ENCODE peak calls at places on chromosome 11, in four cellular contexts. One of them, this sample, is unnamed.

GRCh38 chr11:118615996-118616395 is 8.6 kb downstream of the PHLDB1 start:
- DNase-seq in occipital lobe: no peak
- DNase-seq in Daoy: no peak
- DNase-seq in DMS153: no peak
- DNase-seq in this sample: peak

GRCh38 chr11:63767415-63768231 is 952 bp downstream of the ZFTA start:
- DNase-seq in Daoy: peak
- DNase-seq in DMS153: peak
- DNase-seq in occipital lobe: peak
- DNase-seq in this sample: peak

GRCh38 chr11:107493117-107493516 is 35.5 kb upstream of the CWF19L2 start:
- DNase-seq in occipital lobe: no peak
- DNase-seq in Daoy: peak
- DNase-seq in DMS153: no peak
- DNase-seq in this sample: no peak

GRCh38 chr11:69136471-69136870 is 19.3 kb upstream of the SMIM38 start:
- DNase-seq in DMS153: no peak
- DNase-seq in occipital lobe: no peak
- DNase-seq in Daoy: no peak
- DNase-seq in this sample: no peak

GRCh38 chr11:128908391-128909246 is 17.5 kb downstream of the KCNJ5 start:
- DNase-seq in occipital lobe: peak
- DNase-seq in DMS153: no peak
- DNase-seq in Daoy: peak
- DNase-seq in this sample: peak

GRCh38 chr11:1852885-1853284 is at the start of gene LSP1:
- DNase-seq in Daoy: no peak
- DNase-seq in DMS153: no peak
- DNase-seq in occipital lobe: no peak
- DNase-seq in this sample: no peak

GRCh38 chr11:12200359-12201015 is 90.1 kb downstream of the MICAL2 start:
- DNase-seq in Daoy: peak
- DNase-seq in occipital lobe: no peak
- DNase-seq in DMS153: peak
- DNase-seq in this sample: no peak

GRCh38 chr11:48003926-48004325 is 23.6 kb downstream of the PTPRJ start:
- DNase-seq in occipital lobe: no peak
- DNase-seq in Daoy: no peak
- DNase-seq in DMS153: no peak
- DNase-seq in this sample: no peak

GRCh38 chr11:34363363-34364084 is 5.7 kb upstream of the ABTB2 start:
- DNase-seq in DMS153: no peak
- DNase-seq in occipital lobe: no peak
- DNase-seq in Daoy: no peak
- DNase-seq in this sample: no peak